ENCODE peak calls at places on chromosomes 13 and 19, in five cellular contexts. P is C1 segment of cervical spinal cord; B is stimulated activated CD4-positive, alpha-beta T cell treated with anti-CD3 and anti-CD28 coated beads, TNF-alpha, amount 100 ng/mL, for 48 hours; D is left ventricle myocardium inferior; J is omental fat pad. I is an unnamed sample.

GRCh38 chr19:33064117-33064777 is 441 bp downstream of the RHPN2 start:
- DNase-seq in P (no peak), B (no peak), D (no peak), J (no peak), I (peak)

GRCh38 chr19:57248646-57249045 is 8.2 kb downstream of the ZNF805 start:
- DNase-seq in P (no peak), B (no peak), D (no peak), J (no peak), I (no peak)

GRCh38 chr13:94435604-94436226 is 43.8 kb downstream of the DCT start:
- DNase-seq in P (no peak), B (no peak), D (no peak), J (no peak), I (peak)

GRCh38 chr19:50415661-50416033 is 3.1 kb upstream of the SPIB start:
- DNase-seq in P (no peak), B (no peak), D (peak), J (no peak), I (peak)

GRCh38 chr19:3573162-3573857 is 566 bp downstream of the HMG20B start:
- DNase-seq in P (peak), B (no peak), D (no peak), J (no peak), I (no peak)

GRCh38 chr19:32748497-32748896 is 28.9 kb downstream of the TDRD12 start:
- DNase-seq in P (no peak), B (no peak), D (no peak), J (no peak), I (no peak)

GRCh38 chr13:31063734-31064133 is 98.0 kb downstream of the HSPH1 start:
- DNase-seq in P (no peak), B (no peak), D (no peak), J (no peak), I (no peak)

GRCh38 chr19:7326105-7326877 is 22.4 kb upstream of the ARHGEF18 start:
- DNase-seq in P (no peak), B (no peak), D (no peak), J (no peak), I (no peak)

GRCh38 chr19:9877775-9878510 is 42.8 kb downstream of the PIN1 start:
- DNase-seq in P (no peak), B (no peak), D (no peak), J (no peak), I (no peak)

GRCh38 chr19:2887391-2887914 is 13.3 kb upstream of the ZNF57 start:
- DNase-seq in P (peak), B (no peak), D (no peak), J (no peak), I (peak)

GRCh38 chr13:39281539-39282150 is 243.4 kb downstream of the NHLRC3 start:
- DNase-seq in P (no peak), B (no peak), D (no peak), J (no peak), I (no peak)

GRCh38 chr13:43661321-43661720 is 125.5 kb downstream of the ENOX1 start:
- DNase-seq in P (no peak), B (no peak), D (no peak), J (no peak), I (no peak)

GRCh38 chr13:98507060-98507797 is 69.7 kb downstream of the STK24 start:
- DNase-seq in P (no peak), B (no peak), D (peak), J (no peak), I (no peak)

GRCh38 chr13:29810145-29810742 is 40.2 kb downstream of the UBL3 start:
- DNase-seq in P (no peak), B (no peak), D (no peak), J (no peak), I (no peak)

GRCh38 chr13:60397693-60398437 is 845 bp downstream of the TDRD3 start:
- DNase-seq in P (peak), B (peak), D (peak), J (peak), I (no peak)

GRCh38 chr19:27652281-27652680 is 1560.7 kb downstream of the UQCRFS1 start:
- DNase-seq in P (no peak), B (no peak), D (no peak), J (no peak), I (no peak)

GRCh38 chr13:97403893-97404683 is 29.9 kb upstream of the RAP2A start:
- DNase-seq in P (no peak), B (no peak), D (no peak), J (no peak), I (no peak)

GRCh38 chr13:41179593-41180250 is 14.6 kb downstream of the KBTBD7 start:
- DNase-seq in P (no peak), B (no peak), D (no peak), J (no peak), I (no peak)